ENCODE peak calls at places on chromosomes 5 and 9, in ten cellular contexts. H is fibroblast of mammary gland, A is LNCaP clone FGC, L is spleen, Z is fibroblast of the aortic adventitia, N is bronchial epithelial cell, V is glutamatergic neuron, I is heart left ventricle, B is gastrocnemius medialis, E is epithelial cell of esophagus. W is an unnamed sample.
A peak's percentile ranks its signal among the peaks of the same experiment; 100 is the strongest.

GRCh38 chr9:124216474-124217176 is 41.1 kb upstream of the NEK6 start:
- DNase-seq in H (no peak), A (no peak), L (peak; percentile 93), Z (no peak), N (no peak), V (no peak), I (peak; percentile 69), B (no peak), E (no peak), W (no peak)

GRCh38 chr5:103375356-103375755 is 116.8 kb downstream of the MACIR start:
- DNase-seq in H (peak; percentile 35), A (no peak), L (no peak), Z (peak; percentile 64), N (peak; percentile 5), V (no peak), I (no peak), B (no peak), E (peak; percentile 8), W (no peak)

GRCh38 chr5:154834045-154834444 is 16.4 kb downstream of the FAXDC2 start:
- DNase-seq in H (no peak), A (no peak), L (no peak), Z (no peak), N (no peak), V (no peak), I (no peak), B (no peak), E (no peak), W (no peak)

GRCh38 chr5:89241186-89241585 is 358.2 kb upstream of the MEF2C start:
- DNase-seq in H (peak; percentile 71), A (no peak), L (no peak), Z (peak; percentile 59), N (peak; percentile 9), V (no peak), I (no peak), B (no peak), E (no peak), W (no peak)

GRCh38 chr5:81334304-81335061 is 33.1 kb downstream of the ZCCHC9 start:
- DNase-seq in H (peak; percentile 42), A (no peak), L (no peak), Z (peak; percentile 31), N (no peak), V (no peak), I (no peak), B (no peak), E (no peak), W (no peak)

GRCh38 chr5:142143878-142144277 is 35.3 kb downstream of the NDFIP1 start:
- DNase-seq in H (peak; percentile 63), A (no peak), L (no peak), Z (peak; percentile 72), N (peak; percentile 49), V (no peak), I (no peak), B (no peak), E (peak; percentile 55), W (no peak)

GRCh38 chr5:150144211-150144801 is 11.3 kb downstream of the PDGFRB start:
- DNase-seq in H (peak; percentile 97), A (no peak), L (no peak), Z (peak; percentile 96), N (no peak), V (no peak), I (peak; percentile 86), B (peak; percentile 45), E (no peak), W (no peak)

GRCh38 chr9:93625000-93625399 is 48.6 kb downstream of the PHF2 start:
- DNase-seq in H (no peak), A (no peak), L (no peak), Z (no peak), N (peak; percentile 30), V (no peak), I (no peak), B (no peak), E (peak; percentile 14), W (no peak)

GRCh38 chr9:15086096-15087030 is 176.1 kb upstream of the FREM1 start:
- DNase-seq in H (peak; percentile 16), A (no peak), L (no peak), Z (no peak), N (peak; percentile 4), V (no peak), I (no peak), B (no peak), E (peak; percentile 15), W (no peak)

GRCh38 chr9:81083821-81084512 is 605.4 kb downstream of the TLE1 start:
- DNase-seq in H (peak; percentile 62), A (no peak), L (no peak), Z (peak; percentile 29), N (peak; percentile 47), V (no peak), I (no peak), B (no peak), E (peak; percentile 34), W (no peak)

GRCh38 chr5:149130121-149130931 is 11.0 kb upstream of the ABLIM3 start:
- DNase-seq in H (peak; percentile 58), A (no peak), L (no peak), Z (peak; percentile 47), N (peak; percentile 40), V (no peak), I (no peak), B (no peak), E (peak; percentile 73), W (no peak)
- TF ChIP-seq CTCF in H (peak; percentile 67), A (peak; percentile 29), L (no peak), Z (peak; percentile 51), N (peak; percentile 22), V (no peak), I (peak; percentile 22), B (peak; percentile 40), E (peak; percentile 47), W (no peak)

GRCh38 chr9:6412572-6413364 is at the start of gene UHRF2:
- DNase-seq in H (peak; percentile 96), A (peak; percentile 90), L (peak; percentile 100), Z (peak; percentile 97), N (peak; percentile 94), V (peak; percentile 97), I (peak; percentile 100), B (peak; percentile 96), E (peak; percentile 99), W (peak; percentile 98)
- TF ChIP-seq CTCF in H (no peak), A (no peak), L (peak; percentile 40), Z (no peak), N (no peak), V (no peak), I (no peak), B (peak; percentile 15), E (no peak), W (no peak)

GRCh38 chr9:83714316-83714715 is 6.6 kb upstream of the UBQLN1 start:
- DNase-seq in H (no peak), A (no peak), L (no peak), Z (peak; percentile 10), N (no peak), V (no peak), I (no peak), B (no peak), E (no peak), W (no peak)

GRCh38 chr9:83707518-83707767 is 315 bp downstream of the UBQLN1 start:
- DNase-seq in H (no peak), A (no peak), L (no peak), Z (no peak), N (peak; percentile 61), V (no peak), I (no peak), B (no peak), E (peak; percentile 87), W (no peak)

GRCh38 chr9:83707768-83708514 is at the start of gene UBQLN1:
- DNase-seq in H (peak; percentile 93), A (peak; percentile 88), L (peak; percentile 98), Z (peak; percentile 97), N (peak; percentile 86), V (peak; percentile 92), I (peak; percentile 96), B (peak; percentile 87), E (peak; percentile 96), W (peak; percentile 84)

GRCh38 chr9:83706703-83707517 is 848 bp downstream of the UBQLN1 start:
- DNase-seq in H (no peak), A (no peak), L (peak; percentile 92), Z (no peak), N (no peak), V (peak; percentile 87), I (peak; percentile 72), B (peak; percentile 25), E (peak; percentile 18), W (peak; percentile 80)

DNA sequence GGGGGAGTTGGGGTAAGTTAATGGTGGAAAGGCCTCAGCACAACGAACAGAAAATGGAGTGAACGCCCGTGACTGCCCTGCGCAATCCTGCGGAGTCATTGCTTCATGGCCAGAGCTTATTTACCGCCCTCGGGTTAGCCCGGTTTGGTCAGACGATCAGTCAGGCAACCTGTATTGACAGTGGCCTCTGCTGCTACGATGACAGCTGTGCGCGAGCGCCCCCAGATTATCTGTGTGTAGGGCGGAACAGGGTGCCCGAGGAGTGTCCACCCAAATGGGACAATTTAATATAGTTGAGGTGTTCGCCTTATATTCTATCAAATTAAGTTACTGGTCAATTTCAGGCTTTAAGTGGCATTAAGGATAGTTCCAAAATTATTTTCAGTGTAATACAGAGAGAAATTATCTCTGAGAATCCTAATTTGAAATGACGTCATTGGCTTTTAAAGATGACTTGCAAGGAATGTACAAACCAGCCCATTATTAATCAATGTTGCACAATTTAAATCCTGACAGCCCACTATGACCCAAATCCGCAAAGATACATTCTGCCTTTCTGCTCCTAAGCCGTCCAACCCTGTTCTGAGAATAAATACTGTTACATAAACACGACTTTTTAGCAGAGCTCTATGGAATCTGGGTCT is 879 bp upstream of the UBQLN1 start:
- DNase-seq in H (peak; percentile 73), A (peak; percentile 49), L (peak; percentile 94), Z (peak; percentile 55), N (peak; percentile 44), V (peak; percentile 70), I (peak; percentile 70), B (peak; percentile 92), E (peak; percentile 72), W (peak; percentile 40)
- TF ChIP-seq CTCF in H (no peak), A (peak; percentile 54), L (no peak), Z (no peak), N (peak; percentile 20), V (no peak), I (peak; percentile 12), B (peak; percentile 35), E (no peak), W (no peak)

GRCh38 chr9:131276891-131277672 is 772 bp upstream of the FAM78A start:
- DNase-seq in H (no peak), A (no peak), L (peak; percentile 91), Z (no peak), N (no peak), V (no peak), I (no peak), B (no peak), E (no peak), W (no peak)

GRCh38 chr9:131277673-131278420 is 1.5 kb upstream of the FAM78A start:
- DNase-seq in H (peak; percentile 70), A (peak; percentile 26), L (peak; percentile 93), Z (peak; percentile 74), N (peak; percentile 53), V (peak; percentile 88), I (peak; percentile 91), B (peak; percentile 91), E (peak; percentile 78), W (peak; percentile 79)

GRCh38 chr9:131275332-131276106 is 791 bp downstream of the FAM78A start:
- DNase-seq in H (no peak), A (no peak), L (peak; percentile 88), Z (no peak), N (no peak), V (peak; percentile 67), I (no peak), B (no peak), E (no peak), W (peak; percentile 57)

GRCh38 chr9:131274674-131275331 is 1.5 kb downstream of the FAM78A start:
- DNase-seq in H (no peak), A (no peak), L (peak; percentile 91), Z (no peak), N (no peak), V (no peak), I (no peak), B (peak; percentile 75), E (no peak), W (no peak)

GRCh38 chr9:131276107-131276888 is at the start of gene FAM78A:
- DNase-seq in H (no peak), A (no peak), L (peak; percentile 97), Z (no peak), N (no peak), V (peak; percentile 63), I (peak; percentile 89), B (no peak), E (no peak), W (peak; percentile 45)
- TF ChIP-seq CTCF in H (no peak), A (no peak), L (no peak), Z (no peak), N (no peak), V (no peak), I (no peak), B (no peak), E (no peak), W (no peak)